ENCODE peak calls at places on chromosome 17, in seven cellular contexts. C is stimulated activated CD8-positive, alpha-beta memory T cell treated with anti-CD3 and anti-CD28 coated beads, Interleukin-7, amount 100 ng/mL, for 48 hours; H is AG08395; T is EL; K is A172; I is stimulated activated CD4-positive, alpha-beta T cell treated with anti-CD3 and anti-CD28 coated beads, Interleukin-15, amount 100 ng/mL, for 1 hour; J is activated T-cell treated with anti-CD3 and anti-CD28 coated beads, Interleukin-2, amount 50 U/mL, for 72 hours. Y is an unnamed sample.

GRCh38 chr17:39659286-39660010 is 5.7 kb upstream of the TCAP start:
- DNase-seq in T (no peak), K (no peak), I (no peak), J (no peak), H (no peak), C (no peak), Y (no peak)

GRCh38 chr17:14590458-14591250 is 289.8 kb downstream of the HS3ST3B1 start:
- DNase-seq in T (no peak), C (no peak), J (no peak), H (no peak), K (no peak), I (no peak), Y (no peak)

GRCh38 chr17:17507465-17508011 is 11.3 kb upstream of the RASD1 start:
- DNase-seq in H (no peak), I (no peak), C (no peak), K (no peak), J (no peak), T (no peak), Y (no peak)

GRCh38 chr17:30093463-30094147 is 23.0 kb upstream of the NSRP1 start:
- DNase-seq in T (peak), K (peak), H (peak), C (no peak), I (no peak), J (peak), Y (no peak)

GRCh38 chr17:28723159-28723835 is 2.7 kb downstream of the TLCD1 start:
- DNase-seq in K (no peak), J (no peak), H (no peak), I (no peak), C (no peak), T (no peak), Y (no peak)

GRCh38 chr17:50267074-50267841 is 7.0 kb upstream of the TMEM92 start:
- DNase-seq in C (no peak), K (no peak), I (no peak), T (peak), H (peak), J (no peak), Y (peak)

GRCh38 chr17:81523139-81524062 is 4.8 kb upstream of the FSCN2 start:
- DNase-seq in K (peak), J (no peak), H (peak), T (no peak), I (no peak), C (no peak), Y (peak)

GRCh38 chr17:48011405-48012150 is 26.0 kb downstream of the COPZ2 start:
- DNase-seq in K (no peak), J (peak), H (peak), T (peak), C (no peak), I (no peak), Y (no peak)

GRCh38 chr17:41498276-41498675 is 7.1 kb downstream of the KRT13 start:
- DNase-seq in J (no peak), I (no peak), K (no peak), H (no peak), C (no peak), T (no peak), Y (no peak)

GRCh38 chr17:37373530-37374159 is 2.1 kb upstream of the C17orf78 start:
- DNase-seq in C (peak), T (peak), I (peak), J (peak), H (peak), K (peak), Y (peak)